ENCODE peak calls at places on chromosomes 12 and 14, in nine cellular contexts. One of them, this sample, is unnamed.

GRCh38 chr12:107610030-107610859 is 75.4 kb upstream of the PWP1 start:
- DNase-seq in suprapubic skin: no peak
- DNase-seq in psoas muscle: no peak
- DNase-seq in IMR-90: peak; percentile 48
- DNase-seq in tibial nerve: no peak
- DNase-seq in CD8-positive, alpha-beta T cell: no peak
- DNase-seq in pancreas: no peak
- DNase-seq in GM23338: peak; percentile 83
- DNase-seq in transverse colon: no peak
- DNase-seq in this sample: peak; percentile 54

GRCh38 chr14:77616133-77616453 is 344 bp downstream of the SPTLC2 start:
- DNase-seq in suprapubic skin: no peak
- DNase-seq in psoas muscle: no peak
- DNase-seq in IMR-90: no peak
- DNase-seq in tibial nerve: no peak
- DNase-seq in CD8-positive, alpha-beta T cell: peak; percentile 52
- DNase-seq in pancreas: no peak
- DNase-seq in GM23338: no peak
- DNase-seq in transverse colon: no peak
- DNase-seq in this sample: no peak

GRCh38 chr12:30835216-30835615 is 80.5 kb upstream of the CAPRIN2 start:
- DNase-seq in suprapubic skin: no peak
- DNase-seq in psoas muscle: no peak
- DNase-seq in IMR-90: no peak
- DNase-seq in tibial nerve: no peak
- DNase-seq in CD8-positive, alpha-beta T cell: no peak
- DNase-seq in pancreas: no peak
- DNase-seq in GM23338: no peak
- DNase-seq in transverse colon: no peak
- DNase-seq in this sample: no peak

GRCh38 chr14:51576112-51576420 is 75.6 kb upstream of the FRMD6 start:
- DNase-seq in suprapubic skin: no peak
- DNase-seq in psoas muscle: no peak
- DNase-seq in IMR-90: peak; percentile 63
- DNase-seq in tibial nerve: no peak
- DNase-seq in CD8-positive, alpha-beta T cell: no peak
- DNase-seq in pancreas: no peak
- DNase-seq in GM23338: peak; percentile 64
- DNase-seq in transverse colon: no peak
- DNase-seq in this sample: no peak

GRCh38 chr12:92289611-92290010 is 144.0 kb upstream of the BTG1 start:
- DNase-seq in suprapubic skin: no peak
- DNase-seq in psoas muscle: no peak
- DNase-seq in IMR-90: no peak
- DNase-seq in tibial nerve: no peak
- DNase-seq in CD8-positive, alpha-beta T cell: no peak
- DNase-seq in pancreas: no peak
- DNase-seq in GM23338: no peak
- DNase-seq in transverse colon: no peak
- DNase-seq in this sample: no peak

GRCh38 chr12:22275847-22276246 is 58.7 kb downstream of the ST8SIA1 start:
- DNase-seq in suprapubic skin: peak; percentile 94
- DNase-seq in psoas muscle: peak; percentile 93
- DNase-seq in IMR-90: peak; percentile 99
- DNase-seq in tibial nerve: peak; percentile 86
- DNase-seq in CD8-positive, alpha-beta T cell: no peak
- DNase-seq in pancreas: no peak
- DNase-seq in GM23338: no peak
- DNase-seq in transverse colon: peak; percentile 67
- DNase-seq in this sample: no peak

GRCh38 chr12:93740721-93741120 is 63.5 kb downstream of the CRADD start:
- DNase-seq in suprapubic skin: no peak
- DNase-seq in psoas muscle: no peak
- DNase-seq in IMR-90: peak; percentile 6
- DNase-seq in tibial nerve: no peak
- DNase-seq in CD8-positive, alpha-beta T cell: no peak
- DNase-seq in pancreas: no peak
- DNase-seq in GM23338: peak; percentile 11
- DNase-seq in transverse colon: no peak
- DNase-seq in this sample: no peak

GRCh38 chr12:108616941-108617858 is 16.5 kb downstream of the SELPLG start:
- DNase-seq in suprapubic skin: no peak
- DNase-seq in psoas muscle: no peak
- DNase-seq in IMR-90: no peak
- DNase-seq in tibial nerve: no peak
- DNase-seq in CD8-positive, alpha-beta T cell: peak; percentile 68
- DNase-seq in pancreas: no peak
- DNase-seq in GM23338: no peak
- DNase-seq in transverse colon: peak; percentile 33
- DNase-seq in this sample: peak; percentile 37

GRCh38 chr12:65278576-65279386 is at the start of gene MSRB3:
- DNase-seq in suprapubic skin: peak; percentile 83
- DNase-seq in psoas muscle: peak; percentile 89
- DNase-seq in IMR-90: peak; percentile 70
- DNase-seq in tibial nerve: peak; percentile 56
- DNase-seq in CD8-positive, alpha-beta T cell: no peak
- DNase-seq in pancreas: peak; percentile 53
- DNase-seq in GM23338: peak; percentile 88
- DNase-seq in transverse colon: peak; percentile 53
- DNase-seq in this sample: peak; percentile 75

GRCh38 chr14:97723834-97724770 is 926.9 kb downstream of the VRK1 start:
- DNase-seq in suprapubic skin: no peak
- DNase-seq in psoas muscle: no peak
- DNase-seq in IMR-90: no peak
- DNase-seq in tibial nerve: no peak
- DNase-seq in CD8-positive, alpha-beta T cell: peak; percentile 79
- DNase-seq in pancreas: no peak
- DNase-seq in GM23338: no peak
- DNase-seq in transverse colon: no peak
- DNase-seq in this sample: no peak

GRCh38 chr12:24851341-24851740 is 97.6 kb downstream of the BCAT1 start:
- DNase-seq in suprapubic skin: no peak
- DNase-seq in psoas muscle: no peak
- DNase-seq in IMR-90: no peak
- DNase-seq in tibial nerve: no peak
- DNase-seq in CD8-positive, alpha-beta T cell: no peak
- DNase-seq in pancreas: no peak
- DNase-seq in GM23338: no peak
- DNase-seq in transverse colon: no peak
- DNase-seq in this sample: no peak

GRCh38 chr14:43132441-43132840 is 1374.6 kb downstream of the FSCB start:
- DNase-seq in suprapubic skin: no peak
- DNase-seq in psoas muscle: no peak
- DNase-seq in IMR-90: no peak
- DNase-seq in tibial nerve: no peak
- DNase-seq in CD8-positive, alpha-beta T cell: no peak
- DNase-seq in pancreas: no peak
- DNase-seq in GM23338: no peak
- DNase-seq in transverse colon: no peak
- DNase-seq in this sample: no peak

DNA sequence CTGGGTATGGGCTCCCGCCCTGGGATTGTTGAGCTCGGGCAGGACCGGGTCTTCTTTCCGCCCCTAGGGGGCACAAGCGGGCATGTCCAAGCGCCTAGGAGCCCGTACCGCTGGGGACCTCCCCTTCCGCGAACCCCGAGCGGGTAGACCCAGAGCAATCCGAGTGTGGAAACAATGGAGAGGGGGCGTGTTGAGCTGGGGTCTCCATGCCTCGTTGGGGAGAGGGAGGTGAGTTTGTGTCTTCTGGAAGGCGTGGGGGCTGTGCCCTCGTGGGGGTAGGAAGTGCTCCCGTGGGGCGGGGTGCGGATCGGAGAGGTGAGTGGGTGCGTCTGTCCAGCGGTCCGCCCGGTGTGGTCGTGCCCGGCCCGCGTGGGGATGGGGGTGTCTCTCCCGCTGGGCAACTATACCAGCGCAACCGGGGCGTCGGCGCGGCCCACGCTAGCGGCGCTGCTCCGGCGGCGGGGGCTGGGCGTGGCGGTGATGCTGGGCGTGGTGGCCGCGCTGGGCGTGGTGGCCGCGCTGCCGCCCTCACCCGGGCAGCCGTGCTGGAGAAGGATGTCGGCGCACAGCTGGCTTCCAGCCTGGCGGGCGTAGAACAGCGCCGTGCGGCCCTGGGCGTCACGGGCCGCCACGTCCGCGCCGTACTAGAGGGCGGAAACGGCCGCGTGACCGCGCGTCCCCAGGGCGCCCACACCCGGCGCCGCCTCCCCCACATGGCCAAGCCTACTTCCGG is 12.2 kb downstream of the AGAP2 start:
- DNase-seq in suprapubic skin: peak; percentile 92
- DNase-seq in psoas muscle: peak; percentile 85
- DNase-seq in IMR-90: peak; percentile 76
- DNase-seq in tibial nerve: no peak
- DNase-seq in CD8-positive, alpha-beta T cell: peak; percentile 52
- DNase-seq in pancreas: peak; percentile 89
- DNase-seq in GM23338: peak; percentile 96
- DNase-seq in transverse colon: peak; percentile 87
- DNase-seq in this sample: no peak
- TF ChIP-seq CTCF in suprapubic skin: peak; percentile 41
- TF ChIP-seq CTCF in psoas muscle: peak; percentile 52
- TF ChIP-seq CTCF in IMR-90: peak; percentile 85
- TF ChIP-seq CTCF in tibial nerve: peak; percentile 70
- TF ChIP-seq CTCF in CD8-positive, alpha-beta T cell: no peak
- TF ChIP-seq CTCF in pancreas: peak; percentile 53
- TF ChIP-seq CTCF in GM23338: peak; percentile 87
- TF ChIP-seq CTCF in transverse colon: peak; percentile 73
- TF ChIP-seq CTCF in this sample: peak; percentile 68

DNA sequence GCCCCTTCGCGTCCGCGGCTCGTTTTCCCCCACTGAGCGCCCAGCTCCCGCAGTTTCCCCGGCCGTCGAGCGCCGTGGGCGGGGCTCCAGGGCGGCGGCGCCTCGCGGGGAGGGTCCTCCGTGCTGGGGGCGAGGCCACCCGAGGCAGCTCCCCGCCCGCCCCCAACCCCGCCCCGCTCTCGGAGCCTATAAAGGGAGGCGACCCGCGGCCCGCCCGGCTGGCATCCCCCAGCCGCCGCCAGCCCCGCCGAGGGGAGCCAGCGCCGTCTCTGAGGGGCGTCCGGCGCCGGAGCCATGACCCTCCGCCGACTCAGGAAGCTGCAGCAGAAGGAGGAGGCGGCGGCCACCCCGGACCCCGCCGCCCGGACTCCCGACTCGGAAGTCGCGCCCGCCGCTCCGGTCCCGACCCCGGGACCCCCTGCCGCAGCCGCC is at the start of gene TAMALIN:
- DNase-seq in suprapubic skin: no peak
- DNase-seq in psoas muscle: peak; percentile 85
- DNase-seq in IMR-90: peak; percentile 53
- DNase-seq in tibial nerve: peak; percentile 53
- DNase-seq in CD8-positive, alpha-beta T cell: peak; percentile 88
- DNase-seq in pancreas: peak; percentile 80
- DNase-seq in GM23338: peak; percentile 53
- DNase-seq in transverse colon: peak; percentile 79
- DNase-seq in this sample: no peak
- H3K27me3 ChIP-seq in suprapubic skin: no peaks in the 10 kb centered on the region
- H3K27me3 ChIP-seq in psoas muscle: peaks cover 24% of the 10 kb centered on the region
- H3K27me3 ChIP-seq in IMR-90: no peaks in the 10 kb centered on the region
- H3K27me3 ChIP-seq in tibial nerve: no peaks in the 10 kb centered on the region
- H3K27me3 ChIP-seq in CD8-positive, alpha-beta T cell: no peaks in the 10 kb centered on the region
- H3K27me3 ChIP-seq in pancreas: no peaks in the 10 kb centered on the region
- H3K27me3 ChIP-seq in GM23338: peaks cover 57% of the 10 kb centered on the region
- H3K27me3 ChIP-seq in transverse colon: peaks cover 30% of the 10 kb centered on the region
- H3K27me3 ChIP-seq in this sample: no peaks in the 10 kb centered on the region

GRCh38 chr14:95876769-95877490 is at the start of gene TUNAR:
- DNase-seq in suprapubic skin: no peak
- DNase-seq in psoas muscle: no peak
- DNase-seq in IMR-90: no peak
- DNase-seq in tibial nerve: no peak
- DNase-seq in CD8-positive, alpha-beta T cell: no peak
- DNase-seq in pancreas: no peak
- DNase-seq in GM23338: peak; percentile 79
- DNase-seq in transverse colon: no peak
- DNase-seq in this sample: no peak
- TF ChIP-seq CTCF in suprapubic skin: no peak
- TF ChIP-seq CTCF in psoas muscle: no peak
- TF ChIP-seq CTCF in IMR-90: no peak
- TF ChIP-seq CTCF in tibial nerve: no peak
- TF ChIP-seq CTCF in CD8-positive, alpha-beta T cell: no peak
- TF ChIP-seq CTCF in pancreas: no peak
- TF ChIP-seq CTCF in GM23338: peak; percentile 52
- TF ChIP-seq CTCF in transverse colon: no peak
- TF ChIP-seq CTCF in this sample: no peak

GRCh38 chr12:41188058-41188840 is at the start of gene PDZRN4:
- DNase-seq in suprapubic skin: peak; percentile 80
- DNase-seq in psoas muscle: peak; percentile 49
- DNase-seq in IMR-90: no peak
- DNase-seq in tibial nerve: peak; percentile 60
- DNase-seq in CD8-positive, alpha-beta T cell: no peak
- DNase-seq in pancreas: peak; percentile 19
- DNase-seq in GM23338: peak; percentile 71
- DNase-seq in transverse colon: peak; percentile 8
- DNase-seq in this sample: peak; percentile 48
- H3K27me3 ChIP-seq in suprapubic skin: peaks cover 31% of the 10 kb centered on the region
- H3K27me3 ChIP-seq in psoas muscle: peaks cover 40% of the 10 kb centered on the region
- H3K27me3 ChIP-seq in IMR-90: peaks cover 36% of the 10 kb centered on the region
- H3K27me3 ChIP-seq in tibial nerve: no peaks in the 10 kb centered on the region
- H3K27me3 ChIP-seq in CD8-positive, alpha-beta T cell: no peaks in the 10 kb centered on the region
- H3K27me3 ChIP-seq in pancreas: no peaks in the 10 kb centered on the region
- H3K27me3 ChIP-seq in GM23338: peaks cover 56% of the 10 kb centered on the region
- H3K27me3 ChIP-seq in transverse colon: peaks cover 52% of the 10 kb centered on the region
- H3K27me3 ChIP-seq in this sample: no peaks in the 10 kb centered on the region

GRCh38 chr12:87344699-87345098 is 684.5 kb downstream of the C12orf50 start:
- DNase-seq in suprapubic skin: no peak
- DNase-seq in psoas muscle: no peak
- DNase-seq in IMR-90: no peak
- DNase-seq in tibial nerve: no peak
- DNase-seq in CD8-positive, alpha-beta T cell: no peak
- DNase-seq in pancreas: no peak
- DNase-seq in GM23338: peak; percentile 39
- DNase-seq in transverse colon: no peak
- DNase-seq in this sample: no peak
- TF ChIP-seq CTCF in suprapubic skin: no peak
- TF ChIP-seq CTCF in psoas muscle: no peak
- TF ChIP-seq CTCF in IMR-90: peak; percentile 30
- TF ChIP-seq CTCF in tibial nerve: no peak
- TF ChIP-seq CTCF in CD8-positive, alpha-beta T cell: no peak
- TF ChIP-seq CTCF in pancreas: no peak
- TF ChIP-seq CTCF in GM23338: peak; percentile 58
- TF ChIP-seq CTCF in transverse colon: no peak
- TF ChIP-seq CTCF in this sample: no peak

This sample was measured in dorsolateral prefrontal cortex.